ENCODE peak calls at places on chromosomes 5 and 9, in five cellular contexts. L is cardiac muscle cell, S is GM23248, O is GM23338, K is AG10803. X is an unnamed sample.

GRCh38 chr5:91219141-91219802 is 163.8 kb downstream of the ARRDC3 start:
- DNase-seq in O (peak; percentile 18), K (peak; percentile 73), S (peak; percentile 76), L (peak; percentile 94), X (peak; percentile 97)

GRCh38 chr5:378976-379742 is 57.6 kb downstream of the AHRR start:
- DNase-seq in K (peak; percentile 60), O (no peak), L (no peak), S (peak; percentile 81), X (peak; percentile 62)

GRCh38 chr5:145473032-145473642 is 362.0 kb downstream of the PRELID2 start:
- DNase-seq in S (peak; percentile 21), K (no peak), O (no peak), L (peak; percentile 47), X (no peak)

GRCh38 chr5:91024727-91025126 is 358.4 kb downstream of the ARRDC3 start:
- DNase-seq in O (no peak), K (no peak), S (no peak), L (no peak), X (no peak)

GRCh38 chr5:55993013-55993412 is 1.8 kb downstream of the IL6ST start:
- DNase-seq in O (peak; percentile 40), L (peak; percentile 63), S (peak; percentile 51), K (peak; percentile 48), X (peak; percentile 69)

GRCh38 chr5:139273322-139273571 is 20.3 kb upstream of the MATR3 start:
- DNase-seq in K (no peak), S (no peak), L (no peak), O (peak; percentile 62), X (no peak)

GRCh38 chr5:135578685-135579341 is at the start of gene CXCL14:
- DNase-seq in O (peak; percentile 84), K (peak; percentile 67), L (peak; percentile 88), S (peak; percentile 88), X (peak; percentile 28)

GRCh38 chr5:57262533-57262932 is 88.7 kb downstream of the GPBP1 start:
- DNase-seq in S (peak; percentile 9), O (no peak), L (no peak), K (no peak), X (no peak)

GRCh38 chr5:147539053-147539452 is 29.2 kb upstream of the DPYSL3 start:
- DNase-seq in K (peak; percentile 47), S (peak; percentile 81), L (peak; percentile 48), O (no peak), X (no peak)

GRCh38 chr5:84696651-84697050 is 312.0 kb upstream of the EDIL3 start:
- DNase-seq in L (no peak), K (no peak), S (no peak), O (no peak), X (no peak)

GRCh38 chr9:13395086-13395485 is 115.6 kb upstream of the MPDZ start:
- DNase-seq in K (no peak), L (peak; percentile 45), S (peak; percentile 50), O (no peak), X (peak; percentile 33)

GRCh38 chr9:129697956-129698757 is 32.7 kb downstream of the PRRX2 start:
- DNase-seq in L (peak; percentile 20), S (peak; percentile 95), O (peak; percentile 57), K (peak; percentile 88), X (peak; percentile 96)

GRCh38 chr5:1132570-1132969 is 20.7 kb upstream of the SLC12A7 start:
- DNase-seq in O (no peak), L (no peak), S (no peak), K (no peak), X (no peak)

GRCh38 chr5:179160584-179160983 is 100.4 kb downstream of the ZNF354C start:
- DNase-seq in L (no peak), S (peak; percentile 42), O (no peak), K (peak; percentile 24), X (no peak)

GRCh38 chr5:73189816-73190451 is 16.9 kb downstream of the TMEM174 start:
- DNase-seq in S (peak; percentile 85), L (peak; percentile 48), K (peak; percentile 96), O (peak; percentile 48), X (peak; percentile 91)

GRCh38 chr5:104859437-104859836 is 1296.8 kb upstream of the NUDT12 start:
- DNase-seq in L (no peak), O (no peak), K (no peak), S (no peak), X (no peak)

GRCh38 chr9:106864533-106865143 is 1.7 kb downstream of the ZNF462 start:
- DNase-seq in K (peak; percentile 51), L (peak; percentile 60), S (peak; percentile 56), O (no peak), X (peak; percentile 63)

GRCh38 chr5:56633950-56634349 is 181.4 kb upstream of the MAP3K1 start:
- DNase-seq in L (no peak), K (no peak), O (no peak), S (peak; percentile 47), X (no peak)

GRCh38 chr5:94969174-94969573 is 315.7 kb downstream of the MCTP1 start:
- DNase-seq in S (peak; percentile 36), K (peak; percentile 4), L (peak; percentile 42), O (peak; percentile 13), X (peak; percentile 54)

GRCh38 chr5:81721049-81721448 is 29.8 kb downstream of the SSBP2 start:
- DNase-seq in S (peak; percentile 20), L (no peak), O (no peak), K (no peak), X (no peak)

GRCh38 chr9:129176786-129177442 is 1.1 kb downstream of the IER5L start:
- DNase-seq in L (peak; percentile 57), K (no peak), O (peak; percentile 46), S (peak; percentile 71), X (peak; percentile 41)

GRCh38 chr9:85603920-85604319 is 137.8 kb downstream of the AGTPBP1 start:
- DNase-seq in K (no peak), L (no peak), O (no peak), S (no peak), X (no peak)

GRCh38 chr5:159051431-159052281 is 48.1 kb downstream of the EBF1 start:
- DNase-seq in L (peak; percentile 58), S (peak; percentile 80), O (peak; percentile 75), K (peak; percentile 47), X (peak; percentile 46)

GRCh38 chr9:37678789-37679273 is 28.1 kb downstream of the FRMPD1 start:
- DNase-seq in K (no peak), O (peak; percentile 16), S (no peak), L (no peak), X (no peak)

GRCh38 chr9:69121155-69122085 is 52.7 kb upstream of the TJP2 start:
- DNase-seq in K (peak; percentile 17), S (peak; percentile 61), O (peak; percentile 89), L (peak; percentile 48), X (peak; percentile 43)

GRCh38 chr5:138981606-138982005 is 106.5 kb upstream of the LRRTM2 start:
- DNase-seq in L (peak; percentile 39), O (no peak), S (peak; percentile 78), K (peak; percentile 50), X (peak; percentile 51)

GRCh38 chr5:38809388-38810359 is 36.1 kb upstream of the OSMR start:
- DNase-seq in L (peak; percentile 95), S (peak; percentile 93), O (peak; percentile 92), K (peak; percentile 84), X (peak; percentile 95)

GRCh38 chr9:33024126-33024965 is 727 bp upstream of the DNAJA1 start:
- DNase-seq in L (peak; percentile 42), K (peak; percentile 41), S (peak; percentile 83), O (no peak), X (peak; percentile 45)

GRCh38 chr9:129894106-129894823 is 59.0 kb downstream of the USP20 start:
- DNase-seq in O (no peak), K (no peak), S (no peak), L (no peak), X (no peak)

GRCh38 chr5:149174847-149175234 is 33.5 kb downstream of the ABLIM3 start:
- DNase-seq in O (no peak), K (no peak), L (no peak), S (peak; percentile 39), X (no peak)

GRCh38 chr9:93826209-93826608 is 128.9 kb downstream of the BARX1 start:
- DNase-seq in S (no peak), L (no peak), O (peak; percentile 81), K (no peak), X (no peak)

GRCh38 chr9:93824386-93825294 is 130.5 kb downstream of the BARX1 start:
- DNase-seq in L (no peak), S (no peak), K (no peak), O (no peak), X (no peak)

GRCh38 chr9:93823245-93824072 is 131.7 kb downstream of the BARX1 start:
- DNase-seq in O (no peak), K (no peak), S (no peak), L (no peak), X (no peak)

GRCh38 chr9:93826905-93827544 is 128.1 kb downstream of the BARX1 start:
- DNase-seq in L (no peak), K (no peak), S (no peak), O (peak; percentile 33), X (no peak)

GRCh38 chr9:93825348-93826115 is 129.6 kb downstream of the BARX1 start:
- DNase-seq in L (no peak), S (no peak), K (no peak), O (no peak), X (no peak)
- H3K4me3 ChIP-seq in L (no peak overlapping the region), S (no peak overlapping the region), K (no peak overlapping the region), O (peak overlapping the region; percentile 62), X (no peak overlapping the region)

DNA sequence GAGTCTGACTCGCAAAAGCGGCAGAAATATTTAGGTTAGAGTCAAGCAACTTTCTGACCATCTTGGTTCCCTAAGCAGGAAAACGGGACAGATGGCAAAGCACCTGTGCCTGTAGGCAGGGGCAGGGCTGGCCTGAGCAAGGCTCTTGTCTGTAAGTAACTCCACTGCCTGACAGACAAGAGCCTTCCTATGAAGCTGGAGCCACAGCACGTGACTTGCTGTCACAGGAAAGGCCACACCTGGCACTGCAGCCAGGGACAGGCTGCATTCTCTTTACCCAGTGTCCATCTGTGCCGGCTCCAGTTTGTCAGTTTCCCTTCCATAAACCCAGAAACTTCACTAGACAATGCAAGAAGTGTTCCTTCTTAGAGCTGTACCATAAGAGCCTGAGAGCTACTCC is 78.0 kb downstream of the GPR21 start:
- DNase-seq in O (no peak), S (no peak), L (no peak), K (no peak), X (no peak)
- H3K4me3 ChIP-seq in O (no peak overlapping the region), S (no peak overlapping the region), L (no peak overlapping the region), K (no peak overlapping the region), X (no peak overlapping the region)

GRCh38 chr5:17223375-17224185 is 6.1 kb downstream of the BASP1 start:
- DNase-seq in O (peak; percentile 73), S (no peak), L (no peak), K (peak; percentile 32), X (no peak)
- H3K4me3 ChIP-seq in O (peak overlapping the region; percentile 5), S (peak overlapping the region; percentile 26), L (no peak overlapping the region), K (no peak overlapping the region), X (no peak overlapping the region)

DNA sequence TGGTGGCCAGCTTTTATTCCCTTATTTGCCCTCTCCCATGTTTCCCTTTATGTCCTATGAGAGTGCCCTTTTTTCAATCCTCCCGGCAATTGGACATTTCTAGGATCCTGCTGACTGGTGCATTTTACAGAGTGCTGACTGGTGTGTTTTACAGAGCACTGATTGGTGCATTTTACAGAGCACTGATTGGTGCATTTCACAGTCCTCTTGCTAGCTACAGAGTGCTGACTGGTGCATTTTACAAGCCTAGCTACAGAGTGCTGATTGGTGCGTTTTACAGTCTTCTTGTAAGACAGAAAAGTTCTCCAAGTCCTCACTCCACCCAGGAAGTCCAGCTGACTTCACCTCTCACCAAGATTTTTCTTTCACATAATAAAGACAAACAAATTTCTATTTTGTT is 15.4 kb upstream of the FANCC start:
- DNase-seq in O (no peak), L (no peak), S (no peak), K (no peak), X (no peak)
- H3K4me3 ChIP-seq in O (no peak overlapping the region), L (no peak overlapping the region), S (no peak overlapping the region), K (no peak overlapping the region), X (no peak overlapping the region)